ENCODE peak calls at places on chromosome 11, in nine cellular contexts. F, G, Z, P, L, U, J, S and O are unnamed samples.
A peak's percentile ranks its signal among the peaks of the same experiment; 100 is the strongest.

GRCh38 chr11:4539603-4540219 is 5.3 kb upstream of the OR52M1 start:
- DNase-seq in F (peak; percentile 35), G (peak; percentile 51), Z (peak; percentile 2), P (peak; percentile 5), L (no peak), U (peak; percentile 19), J (no peak), S (no peak), O (no peak)

GRCh38 chr11:76602431-76602861 is 68.1 kb downstream of the LRRC32 start:
- DNase-seq in F (no peak), G (no peak), Z (no peak), P (no peak), L (no peak), U (peak; percentile 82), J (no peak), S (no peak), O (no peak)

GRCh38 chr11:45180158-45180887 is 33.9 kb downstream of the PRDM11 start:
- DNase-seq in F (peak; percentile 16), G (peak; percentile 38), Z (peak; percentile 70), P (no peak), L (peak; percentile 75), U (peak; percentile 63), J (peak; percentile 44), S (peak; percentile 46), O (no peak)

GRCh38 chr11:118921929-118922744 is 3.6 kb downstream of the BCL9L start:
- DNase-seq in F (no peak), G (no peak), Z (no peak), P (no peak), L (no peak), U (peak; percentile 76), J (peak; percentile 79), S (no peak), O (no peak)

GRCh38 chr11:73348838-73349237 is 27.4 kb upstream of the RELT start:
- DNase-seq in F (no peak), G (no peak), Z (no peak), P (no peak), L (no peak), U (no peak), J (no peak), S (no peak), O (no peak)

GRCh38 chr11:122634507-122634906 is 21.0 kb upstream of the UBASH3B start:
- DNase-seq in F (no peak), G (no peak), Z (no peak), P (no peak), L (no peak), U (no peak), J (no peak), S (no peak), O (no peak)

GRCh38 chr11:111525456-111525855 is 10.9 kb downstream of the HOATZ start:
- DNase-seq in F (no peak), G (no peak), Z (no peak), P (no peak), L (no peak), U (no peak), J (no peak), S (no peak), O (no peak)

GRCh38 chr11:94776351-94777321 is 8.5 kb downstream of the AMOTL1 start:
- DNase-seq in F (no peak), G (no peak), Z (no peak), P (peak; percentile 78), L (no peak), U (peak; percentile 42), J (no peak), S (no peak), O (no peak)

GRCh38 chr11:2217211-2218081 is 45.8 kb upstream of the TH start:
- DNase-seq in F (no peak), G (no peak), Z (no peak), P (no peak), L (no peak), U (no peak), J (peak; percentile 6), S (no peak), O (no peak)

GRCh38 chr11:129631201-129631600 is 184.4 kb upstream of the TMEM45B start:
- DNase-seq in F (no peak), G (no peak), Z (no peak), P (no peak), L (no peak), U (no peak), J (no peak), S (no peak), O (no peak)

GRCh38 chr11:128776088-128776433 is 82.2 kb downstream of the FLI1 start:
- DNase-seq in F (no peak), G (no peak), Z (no peak), P (no peak), L (no peak), U (no peak), J (no peak), S (no peak), O (no peak)

GRCh38 chr11:58243954-58244353 is 15.2 kb upstream of the OR10Q1 start:
- DNase-seq in F (no peak), G (no peak), Z (no peak), P (no peak), L (no peak), U (no peak), J (no peak), S (no peak), O (no peak)

GRCh38 chr11:117130879-117131278 is 13.2 kb upstream of the PAFAH1B2 start:
- DNase-seq in F (no peak), G (no peak), Z (no peak), P (no peak), L (no peak), U (no peak), J (no peak), S (no peak), O (no peak)

GRCh38 chr11:115996125-115996807 is 492.1 kb upstream of the CADM1 start:
- DNase-seq in F (no peak), G (no peak), Z (no peak), P (no peak), L (no peak), U (no peak), J (no peak), S (no peak), O (peak; percentile 89)

GRCh38 chr11:74932797-74933196 is 16.1 kb downstream of the XRRA1 start:
- DNase-seq in F (no peak), G (no peak), Z (no peak), P (no peak), L (no peak), U (no peak), J (no peak), S (no peak), O (no peak)

GRCh38 chr11:63536669-63537292 is at the start of gene PLAAT4:
- DNase-seq in F (peak; percentile 32), G (peak; percentile 49), Z (no peak), P (peak; percentile 20), L (no peak), U (no peak), J (no peak), S (no peak), O (peak; percentile 45)

GRCh38 chr11:128021304-128022006 is 565.9 kb downstream of the ETS1 start:
- DNase-seq in F (no peak), G (no peak), Z (peak; percentile 11), P (no peak), L (no peak), U (no peak), J (no peak), S (no peak), O (no peak)

GRCh38 chr11:20080032-20080685 is 80.1 kb downstream of the DBX1 start:
- DNase-seq in F (peak; percentile 19), G (no peak), Z (no peak), P (no peak), L (no peak), U (no peak), J (no peak), S (no peak), O (peak; percentile 9)

GRCh38 chr11:2459796-2460531 is 15.2 kb downstream of the KCNQ1 start:
- DNase-seq in F (no peak), G (no peak), Z (no peak), P (no peak), L (no peak), U (no peak), J (no peak), S (no peak), O (no peak)

GRCh38 chr11:115618428-115618827 is 114.2 kb upstream of the CADM1 start:
- DNase-seq in F (no peak), G (no peak), Z (no peak), P (no peak), L (no peak), U (no peak), J (no peak), S (no peak), O (no peak)

GRCh38 chr11:8613036-8613435 is 19.0 kb upstream of the STK33 start:
- DNase-seq in F (no peak), G (no peak), Z (no peak), P (no peak), L (no peak), U (no peak), J (no peak), S (no peak), O (no peak)

GRCh38 chr11:64790205-64791095 is 12.1 kb upstream of the SF1 start:
- DNase-seq in F (no peak), G (no peak), Z (no peak), P (no peak), L (no peak), U (no peak), J (no peak), S (no peak), O (no peak)

GRCh38 chr11:17730608-17731462 is 3.7 kb upstream of the KCNC1 start:
- DNase-seq in F (peak; percentile 41), G (peak; percentile 92), Z (peak; percentile 97), P (peak; percentile 90), L (peak; percentile 38), U (peak; percentile 85), J (peak; percentile 83), S (peak; percentile 61), O (peak; percentile 4)

GRCh38 chr11:1051356-1052132 is 15.0 kb upstream of the MUC6 start:
- DNase-seq in F (no peak), G (no peak), Z (no peak), P (no peak), L (no peak), U (no peak), J (no peak), S (no peak), O (no peak)

GRCh38 chr11:85299247-85299646 is 327.9 kb downstream of the DLG2 start:
- DNase-seq in F (no peak), G (no peak), Z (no peak), P (no peak), L (no peak), U (no peak), J (no peak), S (no peak), O (no peak)

GRCh38 chr11:17353228-17354021 is 1.8 kb downstream of the NCR3LG1 start:
- DNase-seq in F (peak; percentile 3), G (peak; percentile 74), Z (peak; percentile 69), P (peak; percentile 61), L (peak; percentile 58), U (peak; percentile 71), J (peak; percentile 29), S (peak; percentile 39), O (peak; percentile 8)

GRCh38 chr11:92447586-92447985 is 223.0 kb downstream of the FAT3 start:
- DNase-seq in F (no peak), G (no peak), Z (no peak), P (no peak), L (no peak), U (no peak), J (no peak), S (no peak), O (no peak)

GRCh38 chr11:91170711-91171110 is 947.9 kb upstream of the CHORDC1 start:
- DNase-seq in F (no peak), G (no peak), Z (no peak), P (no peak), L (no peak), U (no peak), J (no peak), S (no peak), O (no peak)

GRCh38 chr11:118145285-118146227 is 7.1 kb downstream of the SCN4B start:
- DNase-seq in F (peak; percentile 76), G (peak; percentile 88), Z (peak; percentile 95), P (peak; percentile 64), L (peak; percentile 49), U (peak; percentile 86), J (peak; percentile 91), S (peak; percentile 85), O (peak; percentile 35)

GRCh38 chr11:17439316-17439782 is 37.3 kb downstream of the ABCC8 start:
- DNase-seq in F (no peak), G (no peak), Z (peak; percentile 72), P (peak; percentile 96), L (no peak), U (no peak), J (no peak), S (no peak), O (no peak)

GRCh38 chr11:67503119-67504022 is 1.8 kb downstream of the PITPNM1 start:
- DNase-seq in F (no peak), G (no peak), Z (no peak), P (no peak), L (no peak), U (no peak), J (no peak), S (no peak), O (no peak)